ENCODE peak calls at places on chromosomes 11 and 22, in nine cellular contexts. A is astrocyte of the spinal cord, Y is mucosa of descending colon, G is AG09309, S is nephron progenitor cell, K is cardiac fibroblast, C is neural progenitor cell, Z is HepG2, M is Calu3. W is an unnamed sample.

GRCh38 chr22:32245042-32245441 is 10.1 kb downstream of the SLC5A4 start:
- DNase-seq in A (no peak), M (no peak), S (no peak), Y (no peak), C (no peak), Z (peak), K (no peak), G (no peak), W (no peak)

GRCh38 chr22:39297490-39298193 is 21.8 kb downstream of the RPL3 start:
- DNase-seq in M (no peak), G (no peak), Y (peak), K (no peak), A (no peak), Z (no peak), C (no peak), S (no peak), W (no peak)

GRCh38 chr11:67504023-67504949 is 877 bp downstream of the PITPNM1 start:
- DNase-seq in G (no peak), M (peak), S (peak), Z (no peak), K (peak), C (peak), Y (no peak), A (peak), W (no peak)

GRCh38 chr11:29328961-29329441 is 687.8 kb downstream of the KCNA4 start:
- DNase-seq in A (peak), C (peak), S (no peak), Z (peak), K (peak), M (peak), G (no peak), Y (no peak), W (no peak)

GRCh38 chr11:132142554-132142953 is 772.1 kb downstream of the NTM start:
- DNase-seq in C (no peak), A (no peak), Z (no peak), G (no peak), K (no peak), S (no peak), Y (no peak), M (no peak), W (no peak)

GRCh38 chr11:112134473-112134872 is 29.4 kb downstream of the IL18 start:
- DNase-seq in C (no peak), K (no peak), Y (no peak), S (no peak), Z (no peak), M (no peak), A (no peak), G (no peak), W (no peak)

GRCh38 chr11:65842144-65842543 is 8.4 kb downstream of the SNX32 start:
- DNase-seq in K (no peak), M (no peak), S (no peak), C (no peak), G (no peak), A (no peak), Z (no peak), Y (no peak), W (no peak)

GRCh38 chr11:95134491-95134890 is 44.8 kb downstream of the ENDOD1 start:
- DNase-seq in Z (no peak), G (peak), S (no peak), C (no peak), M (no peak), Y (no peak), A (peak), K (peak), W (no peak)

GRCh38 chr11:72520815-72521214 is 86.5 kb upstream of the CLPB start:
- DNase-seq in Y (no peak), G (no peak), C (no peak), A (no peak), K (no peak), M (no peak), S (no peak), Z (no peak), W (no peak)

GRCh38 chr11:91459840-91460239 is 764.8 kb upstream of the FAT3 start:
- DNase-seq in K (peak), A (no peak), Y (no peak), C (no peak), Z (no peak), S (no peak), G (no peak), M (no peak), W (no peak)

GRCh38 chr11:20596629-20597129 is 2.7 kb upstream of the SLC6A5 start:
- DNase-seq in Y (no peak), G (no peak), K (no peak), Z (no peak), M (no peak), S (peak), C (peak), A (no peak), W (no peak)

GRCh38 chr11:30186748-30187147 is 44.1 kb upstream of the FSHB start:
- DNase-seq in Y (no peak), Z (no peak), G (no peak), S (no peak), M (no peak), K (no peak), A (no peak), C (no peak), W (no peak)

GRCh38 chr11:123833095-123833494 is 26.9 kb upstream of the OR6M1 start:
- DNase-seq in S (no peak), C (no peak), K (no peak), Y (no peak), M (no peak), G (no peak), A (no peak), Z (no peak), W (no peak)

GRCh38 chr11:38163526-38163925 is 1565.5 kb upstream of the RAG2 start:
- DNase-seq in C (no peak), G (no peak), Z (no peak), M (no peak), S (no peak), A (no peak), Y (no peak), K (no peak), W (no peak)

GRCh38 chr11:130581631-130582030 is 133.2 kb downstream of the ADAMTS15 start:
- DNase-seq in K (peak), A (peak), Y (no peak), C (no peak), G (no peak), M (no peak), S (no peak), Z (no peak), W (no peak)

GRCh38 chr11:76236092-76237026 is 30.1 kb upstream of the WNT11 start:
- DNase-seq in S (peak), Z (no peak), M (peak), A (no peak), Y (no peak), G (no peak), K (no peak), C (peak), W (no peak)

GRCh38 chr22:43854786-43855271 is 7.5 kb downstream of the SULT4A1 start:
- DNase-seq in A (no peak), S (no peak), K (no peak), M (no peak), Y (no peak), C (no peak), G (no peak), Z (no peak), W (no peak)

GRCh38 chr22:16699336-16699735 is 106.7 kb upstream of the CCT8L2 start:
- DNase-seq in M (no peak), A (no peak), Y (no peak), C (no peak), Z (no peak), S (no peak), G (no peak), K (no peak), W (no peak)

GRCh38 chr11:78916759-78917158 is 342.1 kb upstream of the NARS2 start:
- DNase-seq in Y (no peak), K (peak), C (no peak), A (no peak), S (no peak), G (no peak), M (no peak), Z (no peak), W (no peak)
- TF ChIP-seq CTCF in Y (no peak), K (no peak), C (no peak), A (no peak), S (no peak), G (peak), M (no peak), Z (no peak), W (no peak)

GRCh38 chr11:109865558-109866186 is 227.5 kb upstream of the ZC3H12C start:
- DNase-seq in Y (no peak), G (no peak), S (no peak), M (peak), A (no peak), K (no peak), Z (no peak), C (no peak), W (no peak)
- TF ChIP-seq CTCF in Y (no peak), G (peak), S (no peak), M (no peak), A (no peak), K (no peak), Z (peak), C (peak), W (peak)

GRCh38 chr22:30318773-30319419 is 7.8 kb downstream of the TBC1D10A start:
- DNase-seq in C (peak), A (no peak), Z (no peak), K (no peak), M (no peak), Y (no peak), S (no peak), G (no peak), W (no peak)
- TF ChIP-seq CTCF in C (no peak), A (no peak), Z (peak), K (no peak), M (no peak), Y (no peak), S (no peak), G (no peak), W (no peak)

GRCh38 chr11:7894251-7894650 is 36.8 kb downstream of the OR10A6 start:
- DNase-seq in Z (no peak), M (no peak), K (no peak), Y (no peak), A (no peak), G (no peak), S (no peak), C (no peak), W (no peak)

GRCh38 chr11:7893792-7894191 is 37.3 kb downstream of the OR10A6 start:
- DNase-seq in C (no peak), M (no peak), K (no peak), Z (no peak), Y (peak), G (no peak), A (no peak), S (no peak), W (no peak)

GRCh38 chr11:7892059-7892699 is 38.9 kb downstream of the OR10A6 start:
- DNase-seq in S (no peak), C (no peak), Y (no peak), K (peak), A (no peak), Z (no peak), G (peak), M (no peak), W (peak)

GRCh38 chr11:7890417-7891179 is 40.5 kb downstream of the OR10A6 start:
- DNase-seq in Z (no peak), M (no peak), C (peak), A (no peak), G (no peak), S (peak), K (no peak), Y (no peak), W (no peak)

GRCh38 chr11:7892751-7893356 is 38.2 kb downstream of the OR10A6 start:
- DNase-seq in S (no peak), G (no peak), A (peak), C (peak), Z (peak), M (no peak), K (peak), Y (no peak), W (peak)
- TF ChIP-seq CTCF in S (peak), G (peak), A (peak), C (peak), Z (peak), M (peak), K (peak), Y (peak), W (peak)

DNA sequence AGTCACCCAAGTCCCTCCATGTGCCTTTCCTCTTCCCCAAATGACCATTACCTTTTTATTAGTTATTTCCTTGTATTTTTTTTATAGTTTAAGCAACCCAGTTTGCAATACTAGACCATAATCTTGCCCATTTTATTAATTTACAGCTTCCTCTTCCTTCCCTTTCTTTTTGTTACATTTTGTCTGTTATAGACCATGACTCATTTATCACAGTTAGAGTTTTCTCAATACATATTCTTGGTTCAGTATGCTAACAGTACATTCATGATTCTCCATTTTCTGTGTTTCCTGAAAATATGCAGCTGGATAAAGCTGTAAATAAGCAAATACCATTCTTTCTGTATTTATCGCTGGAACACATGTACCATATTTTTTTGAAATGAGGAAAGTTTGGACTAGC is 376.7 kb upstream of the RAG2 start:
- DNase-seq in Z (no peak), M (no peak), C (no peak), K (no peak), A (no peak), Y (no peak), G (no peak), S (no peak), W (no peak)
- TF ChIP-seq CTCF in Z (no peak), M (no peak), C (no peak), K (no peak), A (no peak), Y (no peak), G (no peak), S (no peak), W (no peak)

GRCh38 chr11:11335043-11335442 is 18.0 kb downstream of the CSNK2A3 start:
- DNase-seq in G (no peak), C (no peak), S (no peak), A (no peak), M (no peak), K (no peak), Y (no peak), Z (no peak), W (no peak)
- TF ChIP-seq CTCF in G (no peak), C (no peak), S (no peak), A (no peak), M (no peak), K (no peak), Y (no peak), Z (no peak), W (no peak)

GRCh38 chr22:35341090-35341874 is 39.6 kb upstream of the HMOX1 start:
- DNase-seq in G (no peak), Y (no peak), S (no peak), M (no peak), C (no peak), A (no peak), Z (no peak), K (no peak), W (no peak)
- TF ChIP-seq CTCF in G (no peak), Y (no peak), S (no peak), M (no peak), C (no peak), A (no peak), Z (no peak), K (no peak), W (no peak)

DNA sequence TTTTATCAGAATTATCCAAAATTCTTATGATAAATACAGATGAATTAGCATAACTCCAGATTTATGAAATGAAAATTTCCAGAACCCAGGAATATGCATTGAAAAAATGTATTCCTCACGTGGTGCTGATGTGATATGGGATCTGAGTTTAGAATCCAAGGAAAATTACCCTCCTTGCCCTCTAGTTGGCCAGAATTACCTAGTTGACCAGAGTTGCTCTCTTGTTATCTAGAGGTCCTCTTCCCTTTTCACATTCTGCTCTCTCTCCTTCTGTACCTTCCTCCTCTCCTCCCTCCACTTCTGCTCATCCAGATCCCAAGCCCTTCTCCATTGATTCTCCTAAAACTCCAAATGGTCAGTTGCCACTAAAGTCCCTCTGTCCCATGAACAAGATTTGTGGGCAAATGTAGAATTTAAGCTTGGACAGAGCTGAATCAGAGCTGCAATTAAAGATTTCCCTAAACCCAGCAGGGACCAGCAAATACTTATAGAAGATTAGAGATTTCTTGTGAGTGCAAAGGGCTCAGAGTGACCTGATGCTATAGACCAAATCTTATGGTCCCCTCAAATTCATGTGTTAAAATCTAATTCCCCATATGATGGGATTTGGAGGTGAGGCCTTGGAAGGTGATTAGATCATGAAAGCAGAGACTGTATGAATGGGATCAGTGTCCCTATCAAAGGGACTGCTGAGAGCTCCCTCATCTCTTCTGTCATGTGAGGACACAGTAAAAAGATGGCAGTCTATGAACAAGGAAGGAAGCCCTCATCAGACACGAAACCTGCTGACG is 103.2 kb upstream of the IGLL5 start:
- DNase-seq in K (no peak), A (no peak), G (no peak), Z (no peak), Y (no peak), S (no peak), M (no peak), C (no peak), W (no peak)
- TF ChIP-seq CTCF in K (no peak), A (no peak), G (no peak), Z (no peak), Y (no peak), S (no peak), M (no peak), C (peak), W (no peak)

GRCh38 chr11:33704240-33705002 is 3.8 kb upstream of the C11orf91 start:
- DNase-seq in Z (no peak), Y (no peak), C (no peak), G (no peak), K (peak), M (no peak), A (no peak), S (no peak), W (no peak)
- TF ChIP-seq CTCF in Z (no peak), Y (no peak), C (no peak), G (no peak), K (peak), M (no peak), A (no peak), S (no peak), W (no peak)